ENCODE peak calls at places on chromosomes 16 and 17, in five cellular contexts. Z, W, K, Q and H are unnamed samples.

GRCh38 chr16:47198180-47198575 is 54.4 kb upstream of the NETO2 start:
- DNase-seq in Z (no peak), W (no peak), K (no peak), Q (no peak), H (no peak)

GRCh38 chr17:48294989-48295892 is 134.8 kb downstream of the SKAP1 start:
- DNase-seq in Z (no peak), W (no peak), K (no peak), Q (no peak), H (no peak)

GRCh38 chr16:85483424-85483823 is 129.7 kb upstream of the GSE1 start:
- DNase-seq in Z (no peak), W (no peak), K (no peak), Q (no peak), H (no peak)

GRCh38 chr17:80198144-80198661 is 21.9 kb downstream of the SGSH start:
- DNase-seq in Z (no peak), W (no peak), K (no peak), Q (no peak), H (no peak)

GRCh38 chr16:88306860-88307545 is 75.8 kb upstream of the ZNF469 start:
- DNase-seq in Z (no peak), W (no peak), K (no peak), Q (peak), H (no peak)

GRCh38 chr17:34579979-34580684 is 750 bp downstream of the TMEM132E start:
- DNase-seq in Z (no peak), W (no peak), K (no peak), Q (peak), H (peak)

GRCh38 chr16:8996891-8997290 is 33.2 kb upstream of the USP7 start:
- DNase-seq in Z (no peak), W (no peak), K (no peak), Q (no peak), H (no peak)

GRCh38 chr16:58500329-58501241 is 642 bp downstream of the NDRG4 start:
- DNase-seq in Z (no peak), W (no peak), K (no peak), Q (no peak), H (no peak)

GRCh38 chr16:85924675-85925074 is 25.7 kb downstream of the IRF8 start:
- DNase-seq in Z (peak), W (no peak), K (peak), Q (no peak), H (no peak)